ENCODE peak calls at places on chromosomes 4 and X, in four cellular contexts. W, M, N and O are unnamed samples.

GRCh38 chr4:6141554-6141953 is 58.8 kb downstream of the JAKMIP1 start:
- DNase-seq in W (no peak), M (no peak), N (no peak), O (peak; percentile 48)

GRCh38 chr4:105014242-105015031 is 132.2 kb upstream of the TET2 start:
- DNase-seq in W (no peak), M (no peak), N (no peak), O (no peak)

GRCh38 chrX:22365460-22365859 is 92.7 kb downstream of the CBLL2 start:
- DNase-seq in W (no peak), M (no peak), N (peak; percentile 91), O (no peak)

GRCh38 chr4:122480023-122480422 is 23.5 kb upstream of the IL2 start:
- DNase-seq in W (no peak), M (no peak), N (peak; percentile 44), O (no peak)

GRCh38 chrX:107146670-107147069 is 28.0 kb upstream of the RBM41 start:
- DNase-seq in W (no peak), M (no peak), N (peak; percentile 7), O (no peak)

GRCh38 chr4:36779601-36780000 is 464.9 kb upstream of the NWD2 start:
- DNase-seq in W (no peak), M (no peak), N (no peak), O (no peak)

GRCh38 chrX:107574711-107575110 is 53.6 kb upstream of the PRPS1 start:
- DNase-seq in W (no peak), M (no peak), N (peak; percentile 71), O (no peak)

GRCh38 chr4:118767109-118767508 is 68.8 kb downstream of the SEC24D start:
- DNase-seq in W (no peak), M (no peak), N (no peak), O (no peak)

GRCh38 chrX:11543249-11543648 is 122.5 kb downstream of the ARHGAP6 start:
- DNase-seq in W (no peak), M (no peak), N (no peak), O (no peak)

GRCh38 chr4:119627267-119628190 is 1.1 kb downstream of the PDE5A start:
- DNase-seq in W (peak; percentile 54), M (peak; percentile 81), N (peak; percentile 86), O (peak; percentile 91)

GRCh38 chr4:43564601-43565000 is 672.1 kb downstream of the GRXCR1 start:
- DNase-seq in W (no peak), M (no peak), N (no peak), O (no peak)

GRCh38 chrX:139930923-139931645 is 1.8 kb downstream of the ATP11C start:
- DNase-seq in W (no peak), M (peak; percentile 55), N (no peak), O (peak; percentile 63)

GRCh38 chr4:87849612-87850011 is 16.8 kb downstream of the MEPE start:
- DNase-seq in W (no peak), M (no peak), N (peak; percentile 11), O (no peak)

GRCh38 chrX:14875624-14876023 is 2.4 kb downstream of the MOSPD2 start:
- DNase-seq in W (no peak), M (no peak), N (no peak), O (no peak)

GRCh38 chrX:48558270-48558669 is 16.0 kb upstream of the RBM3 start:
- DNase-seq in W (no peak), M (no peak), N (peak; percentile 87), O (no peak)

GRCh38 chrX:105618393-105619101 is 203.8 kb upstream of the NRK start:
- DNase-seq in W (no peak), M (no peak), N (no peak), O (no peak)

GRCh38 chr4:153643406-153644016 is 40.6 kb upstream of the TLR2 start:
- DNase-seq in W (no peak), M (no peak), N (peak; percentile 59), O (no peak)

GRCh38 chrX:40485427-40485826 is 95.3 kb upstream of the ATP6AP2 start:
- DNase-seq in W (no peak), M (no peak), N (no peak), O (no peak)
- H3K36me3 ChIP-seq in W (no peaks in the 10 kb centered on the region), M (no peaks in the 10 kb centered on the region), N (no peaks in the 10 kb centered on the region), O (no peaks in the 10 kb centered on the region)

DNA sequence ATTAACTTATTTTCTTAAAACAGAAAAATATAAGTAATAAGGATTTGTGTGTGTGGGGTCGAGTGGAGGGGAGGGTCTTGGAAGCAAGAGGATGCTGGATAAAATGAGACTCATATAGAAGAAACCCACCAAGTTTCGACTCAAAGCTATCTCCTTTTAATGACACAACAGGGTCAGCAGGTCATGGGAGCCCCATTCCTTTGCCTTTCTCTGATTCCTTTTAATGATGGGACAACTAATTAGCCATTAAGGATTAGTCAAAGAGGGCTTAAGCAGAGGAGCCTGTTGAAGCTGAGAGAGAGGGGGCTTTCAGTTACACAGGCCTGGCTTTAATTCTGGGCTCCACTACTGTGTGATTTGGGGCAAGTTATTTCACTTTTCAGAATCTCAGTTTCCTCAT is 102.8 kb downstream of the GPR50 start:
- DNase-seq in W (no peak), M (no peak), N (no peak), O (no peak)
- H3K9me3 ChIP-seq in W (no peaks in the 10 kb centered on the region), M (no peaks in the 10 kb centered on the region), N (peaks cover 4% of the 10 kb centered on the region), O (no peaks in the 10 kb centered on the region)

GRCh38 chr4:23889814-23890269 is at the start of gene PPARGC1A:
- DNase-seq in W (peak; percentile 94), M (peak; percentile 77), N (peak; percentile 50), O (peak; percentile 88)
- TF ChIP-seq POLR2A in W (peak; percentile 96), M (peak; percentile 91), N (no peak), O (peak; percentile 82)

DNA sequence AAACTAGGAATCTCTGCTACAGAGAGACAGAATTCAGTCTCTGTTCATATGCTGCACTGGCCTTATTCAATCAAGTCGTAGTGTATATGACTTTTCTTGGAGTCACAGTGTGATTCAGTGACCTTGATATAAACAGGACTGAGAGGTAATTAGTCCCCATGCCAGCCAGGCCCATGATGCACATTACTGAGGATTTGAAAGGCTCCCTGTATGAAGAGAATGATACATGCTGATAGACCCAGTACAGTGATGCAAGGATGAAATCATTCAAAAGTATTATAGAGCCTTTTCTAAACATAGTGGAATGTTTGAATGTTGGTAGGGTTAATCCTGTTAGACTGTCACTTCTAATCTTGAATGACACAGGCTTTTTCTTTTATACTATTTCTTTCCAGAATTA is 34.1 kb downstream of the ANXA3 start:
- DNase-seq in W (no peak), M (no peak), N (peak; percentile 86), O (no peak)
- H3K36me3 ChIP-seq in W (peaks cover 6% of the 10 kb centered on the region), M (no peaks in the 10 kb centered on the region), N (no peaks in the 10 kb centered on the region), O (peaks cover 34% of the 10 kb centered on the region)

GRCh38 chr4:27407616-27408015 is 547.0 kb downstream of the STIM2 start:
- DNase-seq in W (no peak), M (no peak), N (no peak), O (no peak)

GRCh38 chr4:27414867-27415266 is 554.2 kb downstream of the STIM2 start:
- DNase-seq in W (no peak), M (no peak), N (no peak), O (no peak)

GRCh38 chr4:27412617-27413016 is 552.0 kb downstream of the STIM2 start:
- DNase-seq in W (no peak), M (no peak), N (no peak), O (no peak)
- H3K9me3 ChIP-seq in W (no peaks in the 10 kb centered on the region), M (no peaks in the 10 kb centered on the region), N (peaks cover 7% of the 10 kb centered on the region), O (no peaks in the 10 kb centered on the region)

GRCh38 chr4:77819836-77820679 is 890 bp upstream of the CNOT6L start:
- DNase-seq in W (peak; percentile 90), M (peak; percentile 96), N (peak; percentile 70), O (peak; percentile 94)
- TF ChIP-seq POLR2A in W (peak; percentile 92), M (peak; percentile 92), N (peak; percentile 53), O (peak; percentile 76)

DNA sequence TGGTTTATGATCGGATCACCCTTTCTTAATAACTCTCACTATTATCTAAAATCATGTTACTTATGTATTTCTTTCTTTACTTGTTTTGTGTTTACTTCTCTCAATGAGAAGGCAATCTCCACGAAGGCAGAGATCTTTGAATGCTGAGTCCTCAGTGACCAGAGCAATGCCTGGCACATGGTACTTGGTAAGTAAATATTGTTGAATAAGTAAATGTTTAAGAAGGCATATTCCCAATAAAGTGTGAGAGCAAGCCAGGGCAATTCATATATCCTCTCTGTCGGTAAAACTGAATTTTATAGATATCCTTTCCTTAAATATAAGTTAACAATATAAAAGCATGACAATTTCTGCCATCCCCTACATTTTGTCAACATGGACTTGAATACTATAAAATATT is 94.4 kb downstream of the UGT8 start:
- DNase-seq in W (no peak), M (no peak), N (no peak), O (no peak)
- H3K36me3 ChIP-seq in W (no peaks in the 10 kb centered on the region), M (no peaks in the 10 kb centered on the region), N (no peaks in the 10 kb centered on the region), O (no peaks in the 10 kb centered on the region)

GRCh38 chrX:581717-582116 is 48.9 kb upstream of the SHOX start:
- DNase-seq in W (no peak), M (no peak), N (no peak), O (no peak)

GRCh38 chrX:585115-585808 is 45.3 kb upstream of the SHOX start:
- DNase-seq in W (no peak), M (no peak), N (no peak), O (no peak)

GRCh38 chrX:590666-591065 is 39.9 kb upstream of the SHOX start:
- DNase-seq in W (no peak), M (no peak), N (no peak), O (no peak)

GRCh38 chrX:584572-584971 is 46.0 kb upstream of the SHOX start:
- DNase-seq in W (no peak), M (no peak), N (no peak), O (no peak)

DNA sequence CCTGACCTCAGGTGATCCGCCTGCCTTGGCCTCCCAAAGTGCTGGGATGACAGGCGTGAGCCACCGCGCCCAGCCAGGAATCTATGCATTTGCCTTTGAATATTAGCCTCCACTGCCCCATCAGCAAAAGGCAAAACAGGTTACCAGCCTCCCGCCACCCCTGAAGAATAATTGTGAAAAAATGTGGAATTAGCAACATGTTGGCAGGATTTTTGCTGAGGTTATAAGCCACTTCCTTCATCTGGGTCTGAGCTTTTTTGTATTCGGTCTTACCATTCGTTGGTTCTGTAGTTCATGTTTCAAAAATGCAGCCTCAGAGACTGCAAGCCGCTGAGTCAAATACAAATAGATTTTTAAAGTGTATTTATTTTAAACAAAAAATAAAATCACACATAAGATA is 44.2 kb upstream of the SHOX start:
- DNase-seq in W (no peak), M (no peak), N (no peak), O (no peak)
- H3K9me3 ChIP-seq in W (no peaks in the 10 kb centered on the region), M (no peaks in the 10 kb centered on the region), N (peaks cover 17% of the 10 kb centered on the region), O (no peaks in the 10 kb centered on the region)

GRCh38 chr4:55124337-55125076 is 888 bp downstream of the KDR start:
- DNase-seq in W (no peak), M (peak; percentile 43), N (no peak), O (no peak)

GRCh38 chr4:55123791-55124190 is 1.6 kb downstream of the KDR start:
- DNase-seq in W (no peak), M (no peak), N (no peak), O (no peak)

GRCh38 chr4:55127053-55127452 is 1.7 kb upstream of the KDR start:
- DNase-seq in W (no peak), M (no peak), N (no peak), O (no peak)

GRCh38 chr4:55125763-55126541 is 557 bp upstream of the KDR start:
- DNase-seq in W (peak; percentile 61), M (no peak), N (no peak), O (no peak)

GRCh38 chr4:55125087-55125721 is at the start of gene KDR:
- DNase-seq in W (peak; percentile 22), M (peak; percentile 40), N (no peak), O (no peak)
- TF ChIP-seq POLR2A in W (peak; percentile 48), M (no peak), N (no peak), O (no peak)